ENCODE peak calls at places on chromosomes 16 and 17, in five cellular contexts. K, V, E, P and G are unnamed samples.

GRCh38 chr16:28531777-28532744 is 6.7 kb downstream of the NUPR1 start:
- DNase-seq in K (peak; percentile 87), V (peak; percentile 28), E (peak; percentile 83), P (peak; percentile 67), G (peak; percentile 88)

GRCh38 chr17:4971826-4972225 is 4.2 kb upstream of the SPAG7 start:
- DNase-seq in K (no peak), V (no peak), E (no peak), P (no peak), G (no peak)

GRCh38 chr17:9151091-9151490 is 129.8 kb downstream of the NTN1 start:
- DNase-seq in K (no peak), V (no peak), E (peak; percentile 23), P (peak; percentile 94), G (no peak)

GRCh38 chr17:36808181-36808661 is 129.1 kb upstream of the LHX1 start:
- DNase-seq in K (peak; percentile 33), V (no peak), E (no peak), P (peak; percentile 56), G (no peak)

GRCh38 chr17:1746975-1747543 is 4.4 kb downstream of the SERPINF2 start:
- DNase-seq in K (no peak), V (no peak), E (peak; percentile 45), P (no peak), G (peak; percentile 87)

GRCh38 chr16:12588510-12588909 is 215.2 kb downstream of the CPPED1 start:
- DNase-seq in K (peak; percentile 26), V (no peak), E (no peak), P (no peak), G (no peak)

GRCh38 chr17:29918922-29919856 is 10.8 kb downstream of the SSH2 start:
- DNase-seq in K (no peak), V (no peak), E (no peak), P (peak; percentile 83), G (no peak)

GRCh38 chr17:44501866-44502265 is 1.3 kb downstream of the GPATCH8 start:
- DNase-seq in K (no peak), V (no peak), E (no peak), P (peak; percentile 14), G (no peak)

GRCh38 chr16:86931410-86931941 is 353.1 kb downstream of the FOXL1 start:
- DNase-seq in K (peak; percentile 82), V (peak; percentile 14), E (no peak), P (peak; percentile 48), G (no peak)

GRCh38 chr16:4517812-4518211 is 20.8 kb downstream of the CDIP1 start:
- DNase-seq in K (no peak), V (no peak), E (no peak), P (peak; percentile 80), G (no peak)

GRCh38 chr16:50304467-50305440 is 38.4 kb downstream of the ADCY7 start:
- DNase-seq in K (peak; percentile 65), V (no peak), E (no peak), P (no peak), G (no peak)

GRCh38 chr17:74892974-74893911 is at the start of gene FADS6:
- DNase-seq in K (no peak), V (no peak), E (no peak), P (no peak), G (no peak)

GRCh38 chr17:67137860-67138259 is 93.5 kb downstream of the CACNG1 start:
- DNase-seq in K (no peak), V (no peak), E (no peak), P (no peak), G (no peak)

GRCh38 chr16:2979669-2980226 is 498 bp downstream of the PKMYT1 start:
- DNase-seq in K (no peak), V (no peak), E (no peak), P (no peak), G (no peak)

DNA sequence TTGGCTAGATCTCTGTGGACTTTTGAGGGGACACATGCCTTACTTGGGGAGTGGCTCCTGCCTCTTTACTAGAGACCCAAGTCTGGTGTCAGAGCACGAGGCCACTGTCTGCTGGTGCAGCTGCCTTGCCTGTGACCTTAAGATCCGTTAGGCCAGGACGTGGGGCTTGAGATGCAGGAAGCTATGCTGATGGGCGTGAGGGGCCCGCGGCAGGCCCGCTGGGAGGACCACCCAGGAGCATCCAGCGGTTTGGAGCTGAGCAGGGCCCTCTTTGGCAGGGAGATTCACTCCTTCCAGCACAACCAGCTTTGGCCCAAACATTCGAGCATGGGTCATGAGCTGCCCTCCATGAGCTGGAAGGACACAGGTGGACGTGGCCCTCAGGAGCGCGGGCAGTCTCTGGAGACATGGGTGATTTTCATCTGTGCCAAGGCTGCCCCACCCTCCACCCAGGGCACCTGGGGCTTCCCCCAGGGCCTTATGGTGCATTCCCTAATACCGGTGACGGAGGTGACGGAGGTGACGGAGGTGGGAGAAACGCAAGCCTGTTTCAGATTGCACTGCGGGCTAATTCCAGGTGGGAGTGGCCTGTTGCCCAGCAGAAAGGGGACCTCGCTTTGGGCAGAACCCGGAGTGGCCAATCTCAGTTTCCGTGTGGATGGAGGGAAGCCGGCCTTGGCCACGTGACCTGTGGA is 12.7 kb downstream of the LGALS3BP start:
- DNase-seq in K (no peak), V (no peak), E (no peak), P (no peak), G (no peak)
- H3K27ac ChIP-seq in K (no peak overlapping the region), V (no peak overlapping the region), E (no peak overlapping the region), P (no peak overlapping the region), G (no peak overlapping the region)

GRCh38 chr17:64150237-64151015 is 20.5 kb upstream of the ERN1 start:
- DNase-seq in K (no peak), V (no peak), E (peak; percentile 88), P (no peak), G (peak; percentile 69)
- H3K27ac ChIP-seq in K (peak overlapping the region; percentile 78), V (peak overlapping the region; percentile 55), E (peak overlapping the region; percentile 97), P (no peak overlapping the region), G (peak overlapping the region; percentile 15)

GRCh38 chr17:50551433-50551815 is 4.5 kb downstream of the SPATA20 start:
- DNase-seq in K (no peak), V (no peak), E (no peak), P (no peak), G (no peak)

GRCh38 chr17:50549969-50550368 is 3.0 kb downstream of the SPATA20 start:
- DNase-seq in K (no peak), V (no peak), E (no peak), P (no peak), G (no peak)

GRCh38 chr17:50551884-50552283 is 4.9 kb downstream of the SPATA20 start:
- DNase-seq in K (no peak), V (no peak), E (no peak), P (no peak), G (no peak)

GRCh38 chr17:50549256-50549941 is 2.4 kb downstream of the SPATA20 start:
- DNase-seq in K (no peak), V (no peak), E (no peak), P (no peak), G (no peak)

GRCh38 chr17:50550661-50551432 is 3.9 kb downstream of the SPATA20 start:
- DNase-seq in K (no peak), V (peak; percentile 46), E (peak; percentile 83), P (peak; percentile 94), G (peak; percentile 80)
- H3K27ac ChIP-seq in K (no peak overlapping the region), V (no peak overlapping the region), E (no peak overlapping the region), P (no peak overlapping the region), G (no peak overlapping the region)

DNA sequence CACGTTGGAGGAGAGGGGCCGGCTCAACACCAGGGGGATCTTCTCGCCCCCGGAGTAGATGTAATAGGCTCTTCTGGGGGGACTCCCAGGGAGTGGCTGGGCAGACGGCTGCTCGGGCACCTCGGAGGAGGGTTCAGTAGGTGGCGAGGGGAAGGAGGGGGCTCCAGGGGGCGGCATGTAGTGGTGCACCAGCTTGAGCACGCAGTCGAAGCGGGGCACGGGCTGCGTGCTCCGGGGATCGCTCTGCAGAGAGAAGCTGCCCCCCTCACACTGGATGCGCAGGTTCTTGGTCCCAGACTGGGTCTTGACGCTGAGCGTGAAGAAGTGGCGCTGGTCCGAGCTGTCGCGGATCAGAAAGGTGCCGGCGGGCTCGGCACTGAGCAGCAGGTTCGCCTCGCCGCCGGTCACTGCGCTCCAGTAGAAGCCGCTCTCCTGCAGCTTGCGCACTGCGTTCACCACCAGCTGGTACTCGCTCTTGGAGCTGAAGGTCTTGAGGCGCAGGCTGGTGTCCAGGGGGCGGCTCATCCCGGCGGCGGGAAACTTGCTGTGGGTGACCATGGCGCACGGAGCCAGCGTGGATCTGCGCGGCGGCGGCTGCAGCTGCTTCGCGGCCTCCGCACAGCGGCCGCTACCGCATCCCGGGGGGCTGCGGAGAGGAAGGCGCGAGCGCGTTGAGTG is 1.2 kb downstream of the SOCS3 start:
- DNase-seq in K (no peak), V (no peak), E (peak; percentile 45), P (no peak), G (no peak)
- H3K27ac ChIP-seq in K (peak overlapping the region; percentile 97), V (peak overlapping the region; percentile 97), E (peak overlapping the region; percentile 94), P (peak overlapping the region; percentile 92), G (peak overlapping the region; percentile 99)

DNA sequence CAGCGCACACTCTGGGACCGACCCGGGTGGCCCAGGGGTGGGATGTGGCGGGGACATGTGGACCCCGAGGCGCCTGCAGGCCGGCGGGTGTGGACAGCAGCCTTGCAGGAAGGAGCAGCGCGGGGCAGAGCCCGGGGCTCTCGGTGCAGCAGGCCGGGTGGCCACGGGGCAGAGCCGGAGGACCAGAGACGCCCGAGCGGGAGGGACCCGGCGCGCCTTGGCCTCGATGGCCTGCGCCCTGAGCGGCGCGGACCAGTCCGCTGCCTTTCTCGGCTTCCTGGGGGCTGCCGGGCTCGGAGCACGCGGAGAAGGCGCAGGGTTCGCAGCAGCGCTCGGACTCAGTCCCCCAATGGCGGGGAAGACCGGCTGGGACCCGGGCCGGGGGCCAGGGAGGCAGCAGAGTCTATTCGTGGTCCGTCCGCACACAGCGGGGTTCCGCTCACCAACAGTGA is 43.4 kb downstream of the OSBPL7 start:
- DNase-seq in K (no peak), V (no peak), E (no peak), P (no peak), G (no peak)
- H3K27ac ChIP-seq in K (no peak overlapping the region), V (no peak overlapping the region), E (no peak overlapping the region), P (no peak overlapping the region), G (no peak overlapping the region)

GRCh38 chr16:73473713-73474112 is 425.8 kb upstream of the ZFHX3 start:
- DNase-seq in K (no peak), V (no peak), E (no peak), P (no peak), G (no peak)
- H3K27ac ChIP-seq in K (no peak overlapping the region), V (no peak overlapping the region), E (no peak overlapping the region), P (no peak overlapping the region), G (no peak overlapping the region)

GRCh38 chr16:85364323-85365040 is 248.6 kb upstream of the GSE1 start:
- DNase-seq in K (no peak), V (no peak), E (no peak), P (no peak), G (no peak)
- H3K27ac ChIP-seq in K (no peak overlapping the region), V (no peak overlapping the region), E (no peak overlapping the region), P (no peak overlapping the region), G (no peak overlapping the region)